ENCODE peak calls at places on chromosomes 16 and 17, in seven cellular contexts. U is activated naive CD4-positive, alpha-beta T cell; H is left kidney; R is stimulated activated CD4-positive, alpha-beta T cell treated with anti-CD3 and anti-CD28 coated beads, Interleukin-1b, Interleukin-23, amount 100 ng/mL, for 1 hour; M is NCI-H460; B is esophagus muscularis mucosa; K is brain pericyte. C is an unnamed sample.

GRCh38 chr16:46573008-46573833 is 48.0 kb downstream of the SHCBP1 start:
- DNase-seq in H (no peak), M (peak), U (no peak), B (no peak), K (no peak), R (no peak), C (peak)

GRCh38 chr16:84144301-84144858 is 597 bp downstream of the HSDL1 start:
- DNase-seq in M (no peak), R (no peak), B (no peak), H (peak), K (no peak), U (no peak), C (no peak)

GRCh38 chr17:51056813-51057510 is 63.7 kb downstream of the SPAG9 start:
- DNase-seq in H (peak), R (no peak), M (peak), K (peak), U (no peak), B (no peak), C (no peak)

GRCh38 chr17:39332092-39332491 is 69.3 kb downstream of the FBXL20 start:
- DNase-seq in M (no peak), U (no peak), B (no peak), K (no peak), H (no peak), R (no peak), C (no peak)

GRCh38 chr17:49468827-49469385 is 26.2 kb upstream of the NGFR start:
- DNase-seq in H (no peak), M (no peak), B (no peak), U (no peak), R (no peak), K (no peak), C (peak)

GRCh38 chr16:48574148-48574547 is 35.8 kb downstream of the N4BP1 start:
- DNase-seq in K (no peak), H (no peak), B (no peak), R (no peak), M (no peak), U (no peak), C (no peak)

GRCh38 chr17:65058615-65059014 is 2.1 kb upstream of the GNA13 start:
- DNase-seq in B (no peak), M (no peak), R (no peak), K (no peak), U (no peak), H (peak), C (peak)

GRCh38 chr17:9676742-9677387 is 31.5 kb downstream of the USP43 start:
- DNase-seq in H (no peak), B (no peak), M (peak), U (no peak), K (no peak), R (no peak), C (peak)

GRCh38 chr16:30040221-30040620 is 9.2 kb upstream of the TLCD3B start:
- DNase-seq in H (no peak), U (no peak), B (no peak), M (no peak), K (no peak), R (no peak), C (no peak)

GRCh38 chr16:84635702-84636101 is 12.6 kb upstream of the KLHL36 start:
- DNase-seq in U (no peak), H (no peak), K (no peak), R (no peak), B (no peak), M (no peak), C (peak)

GRCh38 chr16:57029161-57030160 is 40.1 kb downstream of the NLRC5 start:
- DNase-seq in M (no peak), R (no peak), B (no peak), U (no peak), K (no peak), H (no peak), C (peak)

GRCh38 chr17:3695723-3696411 is at the start of gene P2RX5:
- DNase-seq in H (peak), B (no peak), U (no peak), R (no peak), M (no peak), K (no peak), C (no peak)

GRCh38 chr16:85606920-85607319 is 6.2 kb upstream of the GSE1 start:
- DNase-seq in B (no peak), M (no peak), U (no peak), K (no peak), H (peak), R (no peak), C (no peak)

GRCh38 chr16:84618428-84619102 is 687 bp upstream of the COTL1 start:
- DNase-seq in R (no peak), H (peak), K (peak), U (no peak), M (peak), B (no peak), C (peak)

GRCh38 chr16:56742030-56742984 is 12.4 kb downstream of the NUP93 start:
- DNase-seq in M (peak), B (no peak), U (no peak), K (peak), H (no peak), R (no peak), C (no peak)

GRCh38 chr16:81810894-81811538 is 31.9 kb downstream of the PLCG2 start:
- DNase-seq in B (no peak), U (no peak), K (no peak), R (no peak), M (no peak), H (no peak), C (no peak)

GRCh38 chr17:6711081-6711674 is 2.0 kb downstream of the SLC13A5 start:
- DNase-seq in B (no peak), H (no peak), K (no peak), U (no peak), R (no peak), M (no peak), C (no peak)

GRCh38 chr16:67243481-67243880 is 3.8 kb downstream of the FHOD1 start:
- DNase-seq in B (no peak), M (no peak), H (no peak), U (no peak), K (no peak), R (no peak), C (no peak)

GRCh38 chr16:80058236-80058635 is 457.7 kb upstream of the MAF start:
- DNase-seq in M (no peak), U (no peak), K (no peak), H (peak), B (no peak), R (no peak), C (no peak)